ENCODE peak calls at places on chromosomes 6 and 20, in eight cellular contexts. P is hepatic stellate cell; Z is body of pancreas; R is CD8-positive, alpha-beta memory T cell; U is activated gamma-delta T cell treated with anti-CD3 and anti-CD28 coated beads, Interleukin-2, amount 50 U/mL, for 16 hours; G is H54; K is stimulated activated CD4-positive, alpha-beta T cell treated with anti-CD3 and anti-CD28 coated beads, Interleukin-15, amount 100 ng/mL, for 1 hour; Q is NCI-H226. F is an unnamed sample.

GRCh38 chr20:34691838-34692237 is 12.3 kb upstream of the TP53INP2 start:
- DNase-seq in P (no peak), G (no peak), Q (no peak), U (no peak), K (no peak), R (no peak), Z (no peak), F (no peak)

GRCh38 chr20:63876489-63877036 is 11.5 kb downstream of the TPD52L2 start:
- DNase-seq in Q (no peak), U (no peak), Z (no peak), R (no peak), P (no peak), K (no peak), G (no peak), F (no peak)

GRCh38 chr20:4216142-4216735 is 200.9 kb upstream of the RNF24 start:
- DNase-seq in Z (no peak), Q (no peak), G (no peak), R (no peak), U (no peak), P (peak), K (no peak), F (no peak)

GRCh38 chr6:12602951-12603710 is 113.4 kb upstream of the PHACTR1 start:
- DNase-seq in K (no peak), P (no peak), Q (peak), Z (peak), G (no peak), U (no peak), R (no peak), F (peak)

GRCh38 chr6:98514073-98514720 is 320.2 kb upstream of the POU3F2 start:
- DNase-seq in Q (no peak), G (no peak), R (no peak), U (no peak), Z (no peak), P (no peak), K (no peak), F (no peak)

GRCh38 chr6:44192428-44193041 is 24.2 kb upstream of the MYMX start:
- DNase-seq in Q (peak), Z (no peak), U (no peak), R (no peak), P (no peak), G (peak), K (no peak), F (no peak)

GRCh38 chr20:63890201-63890576 is 4.7 kb upstream of the DNAJC5 start:
- DNase-seq in G (no peak), K (no peak), Z (no peak), Q (peak), P (no peak), R (no peak), U (no peak), F (no peak)

GRCh38 chr6:30062471-30063178 is 1.6 kb downstream of the POLR1H start:
- DNase-seq in U (no peak), Q (no peak), R (no peak), P (no peak), G (no peak), Z (no peak), K (no peak), F (no peak)

GRCh38 chr6:84027340-84028183 is 6.0 kb upstream of the MRAP2 start:
- DNase-seq in Q (peak), G (no peak), U (no peak), R (no peak), K (no peak), Z (peak), P (no peak), F (peak)

GRCh38 chr6:155188707-155189496 is 74.9 kb upstream of the CLDN20 start:
- DNase-seq in P (peak), Q (peak), R (no peak), U (no peak), Z (no peak), G (peak), K (no peak), F (peak)

GRCh38 chr6:115133790-115134189 is 791.0 kb upstream of the HS3ST5 start:
- DNase-seq in P (no peak), G (no peak), Z (no peak), R (no peak), U (no peak), K (no peak), Q (no peak), F (no peak)

GRCh38 chr20:32285621-32286334 is 8.3 kb downstream of the KIF3B start:
- DNase-seq in G (no peak), P (peak), Q (no peak), U (peak), K (no peak), R (peak), Z (no peak), F (peak)

GRCh38 chr6:135576055-135576454 is 78.5 kb upstream of the AHI1 start:
- DNase-seq in G (no peak), P (no peak), U (no peak), Z (no peak), R (no peak), K (no peak), Q (peak), F (peak)

GRCh38 chr20:13458860-13459451 is 179.8 kb downstream of the TASP1 start:
- DNase-seq in G (no peak), Z (peak), R (no peak), Q (no peak), P (peak), U (no peak), K (no peak), F (peak)

GRCh38 chr6:3001773-3002293 is 2.1 kb downstream of the NQO2 start:
- DNase-seq in R (no peak), Z (no peak), U (no peak), P (peak), Q (peak), G (peak), K (no peak), F (peak)

F was measured in brain microvascular endothelial cell.